ENCODE peak calls at places on chromosomes 1 and 21, in four cellular contexts. H is HCT116, G is HepG2, J is K562. Y is an unnamed sample.

GRCh38 chr1:15573477-15573876 is 11.4 kb downstream of the AGMAT start:
- DNase-seq in G (no peak), H (no peak), J (no peak), Y (no peak)

GRCh38 chr1:221344693-221345092 is 397.2 kb downstream of the DUSP10 start:
- DNase-seq in G (no peak), H (no peak), J (no peak), Y (no peak)

GRCh38 chr1:83857108-83857507 is 141.8 kb downstream of the TTLL7 start:
- DNase-seq in G (no peak), H (no peak), J (no peak), Y (no peak)

GRCh38 chr1:2594001-2594640 is 7.5 kb downstream of the PRXL2B start:
- DNase-seq in H (no peak), J (no peak), G (no peak), Y (no peak)

GRCh38 chr1:30718636-30719405 is 4.6 kb downstream of the MATN1 start:
- DNase-seq in J (no peak), H (peak), G (peak), Y (no peak)

GRCh38 chr1:118151312-118151937 is 33.6 kb downstream of the SPAG17 start:
- DNase-seq in H (peak), G (peak), J (peak), Y (peak)

GRCh38 chr21:43196789-43197188 is 28.0 kb downstream of the CRYAA start:
- DNase-seq in G (no peak), H (no peak), J (no peak), Y (no peak)

GRCh38 chr1:21508580-21509350 is 458 bp upstream of the ALPL start:
- DNase-seq in G (no peak), J (peak), H (no peak), Y (no peak)

GRCh38 chr1:244349103-244349531 is 102.6 kb downstream of the ADSS2 start:
- DNase-seq in G (no peak), J (no peak), H (no peak), Y (no peak)
- TF ChIP-seq POLR2AphosphoS5 in G (no peak), J (no peak), H (no peak), Y (no peak)

GRCh38 chr1:200561856-200562214 is 58.7 kb downstream of the KIF14 start:
- DNase-seq in H (no peak), J (no peak), G (no peak), Y (no peak)

GRCh38 chr1:200558866-200559459 is 61.6 kb downstream of the KIF14 start:
- DNase-seq in J (no peak), H (peak), G (peak), Y (peak)

GRCh38 chr1:200550367-200550766 is 70.2 kb downstream of the KIF14 start:
- DNase-seq in G (no peak), H (no peak), J (no peak), Y (no peak)

DNA sequence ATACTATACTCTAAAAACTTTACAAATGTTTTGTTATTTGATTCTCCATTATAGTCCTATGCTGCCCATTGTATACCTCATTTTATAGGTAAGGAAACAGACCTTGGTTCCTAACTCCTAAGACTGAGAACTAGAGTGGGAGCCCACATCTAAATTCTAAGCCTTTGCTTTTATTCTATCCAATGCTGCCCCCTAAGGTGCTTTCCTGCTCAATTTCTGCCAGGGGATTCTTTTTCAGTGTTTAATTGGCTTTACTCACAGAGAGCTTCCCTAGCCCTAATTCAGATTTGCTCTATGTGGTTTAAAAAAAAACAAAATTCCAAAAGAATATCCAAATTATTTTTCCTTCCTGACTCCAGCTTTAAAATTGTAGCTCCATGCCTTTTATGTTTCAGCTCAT is 64.5 kb downstream of the KIF14 start:
- DNase-seq in G (no peak), H (no peak), J (no peak), Y (no peak)
- TF ChIP-seq CTCF in G (no peak), H (no peak), J (no peak), Y (no peak)

DNA sequence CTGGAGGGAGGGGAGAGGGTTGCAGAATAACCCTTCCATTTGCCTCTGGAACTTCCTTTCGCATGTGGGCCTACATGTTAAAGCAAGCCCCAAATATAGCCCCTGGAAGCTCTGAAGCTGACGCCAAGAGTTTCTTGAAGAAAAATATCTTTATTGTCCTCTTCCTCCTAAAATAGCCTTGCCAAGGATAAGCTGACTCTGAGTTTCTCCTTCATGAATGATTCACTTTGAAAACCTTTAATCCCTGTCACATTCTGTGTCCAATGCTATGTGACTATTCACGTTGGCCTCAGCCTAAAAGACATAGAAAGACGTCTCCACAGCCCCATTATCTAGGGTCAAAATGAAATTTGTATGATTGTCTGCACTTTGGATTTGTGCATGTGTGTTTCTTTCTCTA is 6.4 kb downstream of the C1orf116 start:
- DNase-seq in J (no peak), G (no peak), H (no peak), Y (no peak)
- TF ChIP-seq TCF7L2 in J (no peak), G (no peak), H (no peak), Y (no peak)

GRCh38 chr1:161044908-161045748 is 649 bp downstream of the USF1 start:
- DNase-seq in J (peak), G (peak), H (no peak), Y (no peak)
- TF ChIP-seq POLR2AphosphoS5 in J (no peak), G (peak), H (no peak), Y (no peak)

GRCh38 chr1:172609528-172609927 is 49.4 kb upstream of the FASLG start:
- DNase-seq in H (no peak), J (peak), G (peak), Y (no peak)
- TF ChIP-seq CTCF in H (peak), J (no peak), G (no peak), Y (peak)

GRCh38 chr1:228368801-228369607 is 37.6 kb downstream of the TRIM11 start:
- DNase-seq in H (no peak), G (no peak), J (peak), Y (no peak)
- TF ChIP-seq TCF7L2 in H (no peak), G (no peak), J (peak), Y (no peak)

GRCh38 chr1:233326995-233327937 is at the start of gene MAP3K21:
- DNase-seq in H (peak), G (no peak), J (peak), Y (no peak)

GRCh38 chr1:233327938-233328660 is 575 bp downstream of the MAP3K21 start:
- DNase-seq in J (peak), G (no peak), H (no peak), Y (no peak)

GRCh38 chr1:233320023-233320422 is 7.5 kb upstream of the MAP3K21 start:
- DNase-seq in J (no peak), G (no peak), H (no peak), Y (no peak)

GRCh38 chr1:233326319-233326994 is 1.1 kb upstream of the MAP3K21 start:
- DNase-seq in G (no peak), H (no peak), J (no peak), Y (no peak)

DNA sequence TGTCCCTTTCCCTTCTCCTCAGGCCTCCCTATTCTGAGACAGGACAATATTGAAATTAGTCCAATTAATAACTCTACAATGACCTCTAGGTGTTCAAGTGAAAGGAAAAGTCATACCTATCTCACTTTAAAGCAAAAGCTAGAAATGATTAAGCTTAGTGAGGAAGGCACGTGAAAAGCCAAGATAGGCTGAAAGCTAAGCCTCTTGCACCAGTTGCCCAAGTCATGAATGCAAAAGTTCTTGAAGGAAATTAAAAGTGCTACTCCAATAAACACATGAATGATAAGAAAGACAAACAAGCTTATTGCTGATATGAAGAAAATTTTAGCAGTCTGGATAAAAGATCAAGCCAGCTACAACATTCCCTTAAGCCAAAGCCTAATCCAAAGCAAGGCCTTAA is 3.8 kb upstream of the MAP3K21 start:
- DNase-seq in G (no peak), J (no peak), H (no peak), Y (no peak)
- TF ChIP-seq POLR2AphosphoS5 in G (no peak), J (no peak), H (no peak), Y (no peak)

GRCh38 chr1:220011620-220012019 is 34.7 kb downstream of the EPRS1 start:
- DNase-seq in J (no peak), G (no peak), H (no peak), Y (no peak)

GRCh38 chr1:220007438-220007837 is 38.9 kb downstream of the EPRS1 start:
- DNase-seq in J (no peak), H (no peak), G (no peak), Y (no peak)

GRCh38 chr1:220013497-220013896 is 32.8 kb downstream of the EPRS1 start:
- DNase-seq in G (no peak), H (no peak), J (no peak), Y (no peak)

GRCh38 chr1:220012259-220012658 is 34.0 kb downstream of the EPRS1 start:
- DNase-seq in G (no peak), H (no peak), J (no peak), Y (no peak)
- TF ChIP-seq CTCF in G (no peak), H (peak), J (no peak), Y (no peak)

GRCh38 chr1:10074059-10074854 is 41.5 kb downstream of the UBE4B start:
- DNase-seq in J (no peak), G (no peak), H (no peak), Y (peak)
- TF ChIP-seq TCF7L2 in J (no peak), G (no peak), H (no peak), Y (no peak)